ENCODE peak calls at places on chromosomes 4 and X, in five cellular contexts. Q is neuronal stem cell, A is fibroblast of lung, E is pancreas, N is uterus. K is an unnamed sample.

GRCh38 chr4:25271866-25272265 is 38.0 kb downstream of the PI4K2B start:
- DNase-seq in Q (no peak), A (no peak), E (no peak), N (no peak), K (no peak)

GRCh38 chr4:90028460-90028859 is 98.7 kb upstream of the CCSER1 start:
- DNase-seq in Q (no peak), A (no peak), E (no peak), N (no peak), K (no peak)

GRCh38 chrX:46260502-46260901 is 284.7 kb downstream of the ZNF674 start:
- DNase-seq in Q (no peak), A (peak), E (no peak), N (no peak), K (no peak)

GRCh38 chr4:147160908-147161513 is 215.3 kb upstream of the TTC29 start:
- DNase-seq in Q (peak), A (peak), E (no peak), N (no peak), K (no peak)

GRCh38 chr4:183905593-183906485 is 732 bp downstream of the STOX2 start:
- DNase-seq in Q (peak), A (peak), E (peak), N (peak), K (no peak)

GRCh38 chr4:20723019-20723418 is 22.8 kb downstream of the PACRGL start:
- DNase-seq in Q (no peak), A (peak), E (no peak), N (no peak), K (no peak)

GRCh38 chr4:3062466-3062865 is 11.9 kb downstream of the HTT-AS start:
- DNase-seq in Q (no peak), A (peak), E (no peak), N (no peak), K (no peak)

GRCh38 chrX:1578511-1579173 is 12.8 kb upstream of the AKAP17A start:
- DNase-seq in Q (no peak), A (no peak), E (no peak), N (no peak), K (no peak)

GRCh38 chrX:47501226-47502071 is 18.4 kb upstream of the ZNF41 start:
- DNase-seq in Q (no peak), A (peak), E (no peak), N (no peak), K (no peak)

DNA sequence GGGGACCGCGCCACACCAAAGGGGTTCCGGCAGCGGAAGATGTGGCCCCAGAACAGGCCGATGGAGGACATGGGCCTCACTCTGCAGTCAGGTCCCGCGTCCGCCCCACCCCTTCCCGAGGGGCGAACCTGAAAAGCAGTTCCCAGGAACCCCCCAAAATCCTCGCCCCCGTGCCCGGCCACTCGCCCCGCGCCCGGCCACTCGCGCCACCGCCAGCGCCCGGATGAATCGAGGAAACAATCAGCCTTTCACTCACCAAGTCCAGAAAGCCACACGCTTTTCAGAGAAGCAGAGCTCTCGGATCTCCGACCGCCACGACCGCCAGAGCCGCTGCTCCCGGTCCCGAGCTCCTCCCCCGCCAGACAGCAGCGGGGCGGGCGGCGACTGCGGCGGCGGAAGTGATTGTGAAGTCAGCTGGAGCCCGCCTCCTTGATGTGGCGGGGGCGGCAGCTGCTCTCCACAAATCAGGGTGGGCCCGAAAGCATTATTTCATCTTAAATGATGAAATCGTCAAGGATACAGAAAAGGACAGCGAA is at the start of gene PJA1:
- DNase-seq in Q (no peak), A (peak), E (peak), N (peak), K (peak)
- H3K27ac ChIP-seq in Q (peak), A (peak), E (no peak), N (peak), K (peak)

GRCh38 chr4:145680902-145681301 is 956 bp downstream of the C4orf51 start:
- DNase-seq in Q (no peak), A (no peak), E (no peak), N (no peak), K (no peak)

GRCh38 chr4:145679991-145680455 is at the start of gene C4orf51:
- DNase-seq in Q (no peak), A (peak), E (peak), N (no peak), K (no peak)

GRCh38 chr4:145681956-145682355 is 2.0 kb downstream of the C4orf51 start:
- DNase-seq in Q (no peak), A (peak), E (no peak), N (no peak), K (no peak)

GRCh38 chr4:145681518-145681917 is 1.6 kb downstream of the C4orf51 start:
- DNase-seq in Q (no peak), A (no peak), E (no peak), N (no peak), K (no peak)

GRCh38 chr4:145679520-145679919 is 426 bp upstream of the C4orf51 start:
- DNase-seq in Q (no peak), A (peak), E (peak), N (no peak), K (peak)
- H3K27ac ChIP-seq in Q (peak), A (peak), E (peak), N (no peak), K (no peak)

DNA sequence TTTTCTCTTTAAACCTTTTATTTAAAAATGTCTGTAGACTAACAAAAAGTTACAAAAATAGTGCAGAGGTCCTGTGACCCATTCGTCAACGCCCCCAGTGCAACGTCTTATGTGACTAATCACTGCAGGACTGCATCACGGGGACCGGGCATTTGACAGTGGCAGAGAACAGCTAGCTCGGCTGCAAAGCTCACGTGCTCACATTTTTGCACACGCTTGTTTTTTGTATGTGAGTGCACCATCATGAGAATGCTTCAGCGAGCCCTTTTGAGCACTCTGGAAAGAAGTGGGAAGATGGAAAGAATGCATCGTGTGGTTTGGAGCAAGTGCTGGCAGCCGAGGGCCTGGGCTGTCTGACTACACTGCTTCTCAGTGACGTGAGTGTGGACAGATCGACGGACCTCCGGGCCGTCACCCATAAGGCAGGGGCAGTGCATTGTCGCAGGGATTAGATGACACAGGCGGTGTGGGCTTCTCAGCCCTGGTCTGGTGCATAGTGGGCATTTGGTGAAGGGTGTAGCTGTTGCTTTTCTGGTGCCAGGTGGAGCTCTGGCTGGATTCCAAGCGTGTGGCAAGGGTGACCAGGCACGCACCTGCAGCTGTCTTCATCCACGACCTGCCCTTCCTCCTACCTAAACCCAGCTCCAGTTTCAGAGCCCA is 17.7 kb downstream of the SPON2 start:
- DNase-seq in Q (no peak), A (peak), E (peak), N (no peak), K (peak)
- H3K27ac ChIP-seq in Q (no peak), A (no peak), E (peak), N (no peak), K (peak)

GRCh38 chr4:38313999-38314561 is 349.9 kb upstream of the KLF3 start:
- DNase-seq in Q (no peak), A (peak), E (no peak), N (no peak), K (no peak)

GRCh38 chr4:38311495-38311894 is 351.3 kb downstream of the PTTG2 start:
- DNase-seq in Q (no peak), A (no peak), E (no peak), N (no peak), K (no peak)

GRCh38 chr4:38314663-38315062 is 349.3 kb upstream of the KLF3 start:
- DNase-seq in Q (no peak), A (no peak), E (peak), N (no peak), K (no peak)

GRCh38 chr4:38315296-38315695 is 348.7 kb upstream of the KLF3 start:
- DNase-seq in Q (no peak), A (peak), E (no peak), N (no peak), K (no peak)

GRCh38 chr4:38313175-38313574 is 350.8 kb upstream of the KLF3 start:
- DNase-seq in Q (no peak), A (no peak), E (peak), N (no peak), K (no peak)
- H3K27ac ChIP-seq in Q (no peak), A (no peak), E (no peak), N (no peak), K (no peak)

DNA sequence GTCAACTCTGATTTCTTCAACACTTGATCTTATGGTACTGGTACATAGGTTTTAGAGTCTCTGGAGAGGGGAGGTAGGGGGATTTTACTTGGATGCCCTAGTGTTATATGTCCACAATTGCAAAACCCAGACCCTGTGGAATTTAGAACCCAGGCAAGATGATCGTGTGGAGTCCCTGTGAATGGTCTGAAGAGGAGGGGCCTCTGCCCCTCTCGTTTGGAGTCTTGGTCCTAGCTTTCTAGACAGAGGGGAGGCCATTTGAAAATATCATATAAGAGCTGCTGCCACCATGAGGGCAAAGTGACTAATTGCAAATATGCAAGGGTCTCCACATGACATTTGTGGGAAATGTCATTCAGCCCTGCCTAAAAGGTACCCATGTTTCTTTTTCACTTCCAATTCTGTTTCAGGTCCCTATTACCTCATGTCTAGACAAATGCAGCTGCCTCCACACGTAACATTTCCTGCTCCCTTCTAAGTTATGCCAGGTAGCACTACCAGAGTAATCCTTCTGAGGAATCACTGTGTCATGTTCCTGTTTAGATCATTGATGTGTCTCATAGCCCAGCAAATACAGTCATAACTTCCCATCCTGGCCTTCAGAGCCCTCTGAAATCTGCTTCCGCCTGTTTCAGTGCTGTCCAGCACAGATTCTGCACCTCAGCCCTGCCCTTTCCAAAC is 126.8 kb downstream of the KLHL8 start:
- DNase-seq in Q (peak), A (peak), E (no peak), N (no peak), K (no peak)
- H3K27ac ChIP-seq in Q (no peak), A (no peak), E (no peak), N (peak), K (peak)

DNA sequence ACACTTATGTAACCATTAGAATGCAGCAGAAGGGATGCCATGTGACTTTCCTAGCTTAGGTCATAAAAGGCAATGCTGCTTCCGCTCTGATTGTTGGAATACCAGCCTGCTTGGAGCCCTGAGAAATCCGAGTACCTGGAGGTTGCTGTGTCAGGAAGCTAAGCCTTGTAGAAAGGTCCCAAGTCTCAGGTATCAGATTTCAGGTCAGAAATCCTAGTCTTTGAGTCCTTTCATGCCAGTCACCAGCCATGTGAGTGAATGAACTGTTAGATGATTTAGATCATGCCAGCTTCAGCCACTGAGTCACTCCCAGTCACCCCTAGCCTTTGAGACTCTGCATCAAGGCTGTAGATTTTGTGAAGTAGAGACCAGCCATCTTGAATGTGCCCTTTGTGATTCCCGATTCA is 23.5 kb downstream of the RAP1GDS1 start:
- DNase-seq in Q (peak), A (peak), E (no peak), N (no peak), K (no peak)
- H3K27ac ChIP-seq in Q (peak), A (no peak), E (no peak), N (no peak), K (no peak)

K was measured in tibial artery.